ENCODE peak calls at places on chromosomes 1 and 21, in seven cellular contexts. M, Z, R, Y, F, A and U are unnamed samples. For H3K4me1, the result is how much of the 10 kb centered on the place peaks cover.

GRCh38 chr1:39789571-39790110 is 976 bp upstream of the BMP8B start:
- DNase-seq in M (no peak), A (no peak), R (no peak), F (no peak), Y (no peak), Z (no peak), U (no peak)

GRCh38 chr21:16514316-16514715 is 784.5 kb downstream of the USP25 start:
- DNase-seq in Y (no peak), F (peak), Z (no peak), R (no peak), A (no peak), M (no peak), U (no peak)

GRCh38 chr1:42913426-42914091 is 45.1 kb downstream of the SLC2A1 start:
- DNase-seq in A (peak), R (peak), M (peak), Y (no peak), Z (no peak), F (peak), U (no peak)

GRCh38 chr1:62687421-62687902 is 724 bp downstream of the DOCK7 start:
- DNase-seq in Z (peak), F (peak), M (peak), R (peak), A (peak), Y (no peak), U (no peak)

GRCh38 chr21:36073181-36073580 is 3.4 kb downstream of the CBR1 start:
- DNase-seq in A (no peak), F (no peak), R (no peak), M (no peak), Z (no peak), Y (no peak), U (no peak)

GRCh38 chr1:37945743-37946702 is 830 bp downstream of the INPP5B start:
- DNase-seq in M (no peak), F (no peak), Z (peak), A (peak), R (no peak), Y (peak), U (peak)

GRCh38 chr1:75673399-75673798 is 51.1 kb upstream of the ACADM start:
- DNase-seq in A (no peak), Y (no peak), F (no peak), M (no peak), Z (no peak), R (no peak), U (no peak)

GRCh38 chr1:7552402-7552801 is 218.7 kb upstream of the VAMP3 start:
- DNase-seq in Z (no peak), Y (peak), R (no peak), A (no peak), F (no peak), M (no peak), U (no peak)

GRCh38 chr1:37509181-37509580 is 5.4 kb downstream of the MEAF6 start:
- DNase-seq in A (no peak), R (no peak), Y (no peak), Z (no peak), F (peak), M (no peak), U (no peak)

GRCh38 chr1:38028105-38028591 is 15.6 kb downstream of the UTP11 start:
- DNase-seq in M (no peak), R (no peak), F (peak), Y (no peak), A (no peak), Z (no peak), U (no peak)

GRCh38 chr1:78054559-78054958 is 8.8 kb downstream of the GIPC2 start:
- DNase-seq in R (no peak), A (no peak), Y (no peak), F (no peak), Z (no peak), M (no peak), U (no peak)

GRCh38 chr1:235990376-235990795 is 74.5 kb downstream of the NID1 start:
- DNase-seq in Y (no peak), M (no peak), R (no peak), A (no peak), Z (no peak), F (no peak), U (no peak)

GRCh38 chr1:18693256-18694098 is 62.8 kb downstream of the PAX7 start:
- DNase-seq in Z (no peak), M (peak), A (no peak), F (no peak), R (no peak), Y (no peak), U (no peak)

GRCh38 chr1:174005032-174005431 is 17.1 kb downstream of the RC3H1 start:
- DNase-seq in Y (no peak), Z (no peak), A (no peak), M (no peak), F (peak), R (no peak), U (no peak)

GRCh38 chr1:192951961-192952460 is 107.1 kb downstream of the UCHL5 start:
- DNase-seq in Z (peak), A (no peak), F (peak), M (no peak), R (no peak), Y (no peak), U (no peak)

GRCh38 chr1:25431495-25432363 is 1.0 kb downstream of the MACO1 start:
- DNase-seq in Y (no peak), A (peak), M (peak), R (peak), Z (no peak), F (no peak), U (no peak)

GRCh38 chr1:18632711-18633427 is 2.2 kb downstream of the PAX7 start:
- DNase-seq in R (no peak), Y (peak), A (no peak), F (no peak), M (peak), Z (no peak), U (no peak)

GRCh38 chr1:29239142-29239541 is 2.8 kb downstream of the PTPRU start:
- DNase-seq in F (peak), M (no peak), Y (peak), A (no peak), Z (no peak), R (no peak), U (peak)

GRCh38 chr1:26748351-26748750 is 39.4 kb upstream of the PIGV start:
- DNase-seq in Z (no peak), F (no peak), A (no peak), M (no peak), Y (no peak), R (no peak), U (no peak)

GRCh38 chr21:32245971-32246370 is 32.9 kb downstream of the MIS18A start:
- DNase-seq in Y (no peak), A (no peak), R (no peak), Z (no peak), M (no peak), F (no peak), U (no peak)

GRCh38 chr21:32249551-32250280 is 29.1 kb downstream of the MIS18A start:
- DNase-seq in A (no peak), R (no peak), Z (no peak), F (no peak), Y (no peak), M (no peak), U (no peak)

GRCh38 chr21:32252136-32252535 is 26.7 kb downstream of the MIS18A start:
- DNase-seq in F (no peak), M (no peak), A (no peak), R (no peak), Z (no peak), Y (no peak), U (no peak)

GRCh38 chr21:32246571-32246970 is 32.3 kb downstream of the MIS18A start:
- DNase-seq in Y (no peak), M (no peak), R (no peak), F (no peak), Z (no peak), A (no peak), U (no peak)

GRCh38 chr21:32248616-32249550 is 30.0 kb downstream of the MIS18A start:
- DNase-seq in F (no peak), M (no peak), A (no peak), Z (no peak), R (no peak), Y (no peak), U (no peak)
- H3K4me1 ChIP-seq in F (under half), M (under half), A (under half), Z (under half), R (under half), Y (under half), U (under half)

GRCh38 chr1:207316141-207316540 is 5.3 kb upstream of the CD55 start:
- DNase-seq in M (no peak), Z (no peak), A (no peak), R (no peak), Y (peak), F (no peak), U (peak)
- H3K4me1 ChIP-seq in M (under half), Z (under half), A (under half), R (under half), Y (under half), F (under half), U (under half)

GRCh38 chr1:12161324-12161661 is 5.5 kb upstream of the TNFRSF1B start:
- DNase-seq in M (no peak), Y (no peak), A (no peak), R (no peak), F (no peak), Z (no peak), U (no peak)

GRCh38 chr1:12155328-12155727 is 11.5 kb upstream of the TNFRSF1B start:
- DNase-seq in M (no peak), Y (no peak), F (no peak), R (no peak), Z (no peak), A (no peak), U (no peak)

GRCh38 chr1:12159826-12160225 is 7.0 kb upstream of the TNFRSF1B start:
- DNase-seq in M (no peak), F (peak), R (peak), Y (no peak), Z (no peak), A (peak), U (no peak)

GRCh38 chr1:12158362-12159092 is 8.3 kb upstream of the TNFRSF1B start:
- DNase-seq in R (no peak), F (no peak), Z (no peak), Y (no peak), A (no peak), M (no peak), U (no peak)

GRCh38 chr1:12157366-12158231 is 9.2 kb upstream of the TNFRSF1B start:
- DNase-seq in Z (no peak), R (no peak), M (no peak), F (no peak), A (no peak), Y (no peak), U (no peak)
- H3K4me1 ChIP-seq in Z (under half), R (half or more), M (under half), F (under half), A (under half), Y (half or more), U (under half)

DNA sequence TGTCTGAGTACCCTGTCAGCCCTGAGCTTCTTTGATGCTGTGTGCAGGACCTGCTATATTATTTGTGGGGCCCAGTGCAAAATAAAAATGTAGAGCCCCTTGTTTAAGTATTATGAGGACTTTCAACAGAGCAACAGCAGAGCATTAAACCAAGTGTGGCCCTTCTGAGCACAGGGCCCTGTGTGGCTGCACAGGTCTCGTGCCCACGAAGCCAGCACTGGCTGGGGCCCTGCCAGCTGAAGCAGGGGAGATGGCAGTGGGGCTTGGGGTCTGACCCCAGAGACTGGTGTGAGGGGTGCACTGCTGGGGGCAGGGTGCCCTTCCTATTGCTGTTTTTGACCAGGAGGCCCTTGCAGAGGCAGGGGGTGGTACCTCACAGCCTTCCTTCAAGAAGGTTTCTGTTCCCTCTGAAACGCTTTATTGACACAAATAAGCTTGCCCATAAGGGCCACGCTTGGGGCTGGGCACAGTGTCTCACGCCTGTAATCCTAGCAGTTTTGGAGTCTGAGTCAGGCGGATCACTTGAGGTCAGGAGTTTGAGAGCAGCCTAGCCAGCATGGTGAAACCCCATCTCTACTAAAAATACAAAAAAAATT is 2.2 kb upstream of the SEMA4A start:
- DNase-seq in F (no peak), Z (no peak), R (no peak), M (no peak), A (no peak), Y (no peak), U (no peak)
- H3K4me1 ChIP-seq in F (under half), Z (under half), R (under half), M (under half), A (under half), Y (under half), U (under half)

GRCh38 chr1:33434363-33434750 is 3.5 kb upstream of the PHC2 start:
- DNase-seq in F (peak), M (no peak), Z (no peak), Y (no peak), R (no peak), A (no peak), U (no peak)

GRCh38 chr1:33435096-33435820 is 4.4 kb upstream of the PHC2 start:
- DNase-seq in A (no peak), Z (no peak), R (no peak), F (peak), Y (no peak), M (no peak), U (no peak)

GRCh38 chr1:33439662-33440061 is 8.8 kb upstream of the PHC2 start:
- DNase-seq in Z (no peak), M (no peak), F (no peak), R (no peak), Y (no peak), A (no peak), U (no peak)

GRCh38 chr1:33438364-33439145 is 7.7 kb upstream of the PHC2 start:
- DNase-seq in M (no peak), A (no peak), Z (no peak), F (no peak), Y (no peak), R (no peak), U (no peak)

GRCh38 chr1:33436557-33437296 is 5.8 kb upstream of the PHC2 start:
- DNase-seq in A (no peak), Y (no peak), M (no peak), F (no peak), Z (no peak), R (no peak), U (no peak)
- H3K4me1 ChIP-seq in A (under half), Y (under half), M (under half), F (half or more), Z (under half), R (under half), U (under half)

GRCh38 chr1:145977486-145978476 is 13.3 kb downstream of the POLR3GL start:
- DNase-seq in A (peak), Z (peak), M (peak), Y (peak), R (peak), F (peak), U (peak)

GRCh38 chr1:145978477-145978859 is 14.0 kb downstream of the POLR3GL start:
- DNase-seq in R (no peak), Y (no peak), F (no peak), Z (no peak), M (no peak), A (no peak), U (no peak)

GRCh38 chr1:145975216-145975615 is 10.7 kb downstream of the POLR3GL start:
- DNase-seq in Z (no peak), Y (no peak), F (no peak), A (no peak), M (no peak), R (no peak), U (peak)

GRCh38 chr1:145978860-145979745 is 14.6 kb downstream of the POLR3GL start:
- DNase-seq in Z (peak), R (peak), A (peak), M (peak), F (peak), Y (peak), U (peak)

DNA sequence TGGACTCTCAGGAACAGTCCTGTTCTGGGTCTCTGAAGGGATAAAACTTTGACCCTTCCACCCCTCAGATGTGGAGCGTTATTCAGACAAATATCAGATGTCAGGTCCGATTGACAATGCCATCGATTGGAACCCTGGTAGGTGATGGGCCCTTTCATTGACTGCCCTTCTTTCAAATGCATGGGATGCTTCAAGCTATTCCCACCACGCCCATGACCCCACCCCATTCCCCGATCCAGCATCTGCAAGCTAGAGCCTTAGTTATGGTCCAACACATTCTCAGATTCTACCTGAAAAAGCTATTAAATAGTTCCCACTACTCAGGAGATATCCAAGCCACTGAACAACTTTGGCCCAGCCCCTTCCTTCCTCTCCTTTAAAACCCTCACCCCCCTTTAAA is 12.5 kb downstream of the POLR3GL start:
- DNase-seq in R (no peak), Z (no peak), M (no peak), A (peak), F (no peak), Y (no peak), U (peak)
- H3K4me1 ChIP-seq in R (half or more), Z (under half), M (under half), A (under half), F (under half), Y (half or more), U (under half)